ENCODE peak calls at places on chromosomes 6 and 20, in four cellular contexts. I is Peyer's patch, D is esophagus squamous epithelium, Q is ovary. C is an unnamed sample.
A peak's percentile ranks its signal among the peaks of the same experiment; 100 is the strongest.

GRCh38 chr6:37077459-37078296 is 72.2 kb downstream of the FGD2 start:
- DNase-seq in I (peak; percentile 27), D (no peak), Q (peak; percentile 88), C (peak; percentile 46)

GRCh38 chr20:7792131-7792869 is 148.0 kb downstream of the HAO1 start:
- DNase-seq in D (no peak), Q (no peak), I (no peak), C (no peak)

GRCh38 chr6:67629268-67629667 is 1005.8 kb upstream of the ADGRB3 start:
- DNase-seq in Q (no peak), I (no peak), D (no peak), C (no peak)

GRCh38 chr6:143969077-143969476 is 39.0 kb downstream of the PLAGL1 start:
- DNase-seq in D (no peak), Q (no peak), I (no peak), C (no peak)

GRCh38 chr20:61253264-61253639 is 1.2 kb downstream of the CDH4 start:
- DNase-seq in Q (no peak), I (no peak), D (no peak), C (no peak)

GRCh38 chr20:8675896-8676295 is 393.0 kb upstream of the PLCB4 start:
- DNase-seq in D (no peak), I (no peak), Q (no peak), C (no peak)

GRCh38 chr6:130943738-130944137 is 116.5 kb downstream of the SMLR1 start:
- DNase-seq in Q (no peak), I (no peak), D (no peak), C (no peak)

GRCh38 chr20:64079273-64080012 is at the start of gene RGS19:
- DNase-seq in I (peak; percentile 93), D (no peak), Q (peak; percentile 78), C (peak; percentile 69)

GRCh38 chr20:50693001-50693400 is 1.7 kb upstream of the RIPOR3 start:
- DNase-seq in Q (no peak), I (no peak), D (no peak), C (no peak)

GRCh38 chr6:147390909-147391536 is 117.5 kb upstream of the SAMD5 start:
- DNase-seq in Q (no peak), D (no peak), I (no peak), C (no peak)

GRCh38 chr6:170143401-170144150 is 147.3 kb downstream of the DLL1 start:
- DNase-seq in D (no peak), Q (peak; percentile 4), I (no peak), C (no peak)

GRCh38 chr6:132130530-132131298 is 179.5 kb upstream of the CCN2 start:
- DNase-seq in I (no peak), D (no peak), Q (peak; percentile 43), C (peak; percentile 9)

GRCh38 chr6:72406517-72406916 is 215.3 kb upstream of the KCNQ5 start:
- DNase-seq in Q (no peak), D (no peak), I (no peak), C (no peak)

GRCh38 chr20:61169870-61170269 is 82.2 kb upstream of the CDH4 start:
- DNase-seq in D (no peak), I (no peak), Q (no peak), C (no peak)

GRCh38 chr20:59032713-59033059 is 551 bp upstream of the ATP5F1E start:
- DNase-seq in Q (no peak), D (no peak), I (no peak), C (no peak)
- H3K27ac ChIP-seq in Q (peak overlapping the region; percentile 70), D (peak overlapping the region; percentile 84), I (peak overlapping the region; percentile 91), C (peak overlapping the region; percentile 45)

DNA sequence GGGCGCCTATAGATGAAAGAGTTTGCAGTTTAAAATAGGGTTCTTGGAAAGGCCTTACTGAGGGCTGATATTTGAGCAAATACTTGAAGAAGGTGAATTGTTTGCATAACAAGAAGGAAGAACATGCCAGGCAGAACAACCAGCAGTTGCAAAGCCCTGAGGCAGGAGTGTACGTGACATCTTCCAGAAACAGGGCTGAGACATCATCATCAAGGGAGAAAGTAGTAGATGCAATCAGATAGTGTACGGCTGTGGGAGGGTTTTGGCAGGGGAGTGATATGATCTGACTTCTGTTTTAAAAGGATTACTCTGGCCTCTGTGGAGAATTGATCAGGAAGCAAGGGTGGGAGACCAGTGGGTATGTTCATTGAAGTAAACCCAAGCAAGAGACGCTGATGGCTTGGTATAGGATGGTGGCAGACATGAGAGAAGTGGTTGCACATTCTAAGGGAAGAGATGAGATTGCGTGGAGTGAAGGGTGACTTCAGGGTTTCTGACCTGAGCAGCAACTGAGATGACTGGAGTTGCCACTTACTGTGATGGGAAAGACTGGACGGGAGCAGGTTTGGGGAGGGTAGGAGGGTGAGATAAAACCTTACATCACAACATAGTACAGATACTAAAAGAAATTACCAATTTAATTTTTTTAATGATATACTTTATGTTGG is 28.8 kb downstream of the RIOK1 start:
- DNase-seq in D (no peak), I (no peak), Q (no peak), C (no peak)
- TF ChIP-seq POLR2A in D (no peak), I (no peak), Q (no peak), C (no peak)

DNA sequence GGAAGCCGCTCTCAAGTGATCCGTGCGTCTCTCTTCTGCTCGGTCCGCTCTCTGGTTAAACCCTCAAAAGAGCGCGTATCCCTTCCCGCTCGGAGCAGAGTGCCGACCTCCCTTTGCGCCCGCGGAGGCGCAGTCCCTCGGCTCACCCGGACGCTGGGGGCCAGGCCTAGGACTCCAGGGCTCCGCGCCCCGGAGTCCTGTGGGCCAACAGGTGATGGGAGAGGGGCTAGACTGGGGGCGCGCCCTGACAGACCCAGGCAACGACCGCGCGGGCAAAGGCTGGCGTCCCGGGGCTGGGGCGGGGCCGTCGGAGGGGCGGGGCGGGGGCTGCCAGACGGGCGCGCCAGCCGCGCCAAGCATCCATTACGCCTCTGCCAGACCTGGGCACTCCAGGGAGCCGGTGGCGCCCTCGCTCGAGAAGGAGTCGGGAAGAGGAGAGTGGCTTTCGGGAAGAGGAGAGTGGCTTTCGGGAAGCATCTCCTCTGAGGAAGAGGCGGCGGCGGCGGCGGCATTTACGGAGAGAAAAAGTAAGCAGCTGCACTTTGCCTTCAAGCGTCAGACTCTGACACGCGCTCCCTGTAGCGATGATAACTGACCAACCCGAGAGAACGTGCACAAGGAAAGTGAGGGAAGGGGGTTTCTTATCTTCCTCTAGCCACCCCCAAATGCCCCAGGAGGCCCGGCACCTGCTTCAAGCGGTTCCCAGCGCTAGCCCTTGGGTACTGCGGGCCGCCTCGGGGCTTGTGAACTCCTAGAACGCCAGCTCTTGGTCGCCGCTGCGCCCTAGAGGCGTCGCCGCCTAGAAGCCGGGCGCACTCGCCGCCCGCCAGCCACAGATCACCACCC is 2.6 kb downstream of the EPHA7 start:
- DNase-seq in I (no peak), D (no peak), Q (peak; percentile 26), C (peak; percentile 13)
- H3K4me3 ChIP-seq in I (peak overlapping the region; percentile 20), D (peak overlapping the region; percentile 3), Q (peak overlapping the region; percentile 49), C (no peak overlapping the region)

GRCh38 chr6:81750201-81750600 is 2.3 kb downstream of the TENT5A start:
- DNase-seq in Q (no peak), D (no peak), I (no peak), C (no peak)
- H3K27ac ChIP-seq in Q (peak overlapping the region; percentile 98), D (no peak overlapping the region), I (peak overlapping the region; percentile 99), C (no peak overlapping the region)

GRCh38 chr20:18585134-18585533 is 2.7 kb upstream of the DTD1 start:
- DNase-seq in D (no peak), I (no peak), Q (no peak), C (no peak)

GRCh38 chr20:18588554-18589043 is 745 bp downstream of the DTD1 start:
- DNase-seq in I (no peak), Q (peak; percentile 31), D (no peak), C (no peak)

GRCh38 chr20:18590163-18590562 is 2.3 kb downstream of the DTD1 start:
- DNase-seq in I (no peak), D (no peak), Q (no peak), C (no peak)

GRCh38 chr20:18587665-18588553 is at the start of gene DTD1:
- DNase-seq in Q (peak; percentile 95), I (peak; percentile 96), D (peak; percentile 63), C (peak; percentile 98)
- TF ChIP-seq POLR2A in Q (no peak), I (no peak), D (peak; percentile 27), C (peak; percentile 36)

GRCh38 chr6:43174263-43175112 is 3.4 kb downstream of the SRF start:
- DNase-seq in Q (peak; percentile 92), D (peak; percentile 96), I (peak; percentile 99), C (peak; percentile 99)
- H3K4me3 ChIP-seq in Q (peak overlapping the region; percentile 83), D (peak overlapping the region; percentile 29), I (peak overlapping the region; percentile 33), C (no peak overlapping the region)

C was measured in body of pancreas.